ENCODE peak calls at places on chromosomes 3 and 15, in six cellular contexts. One of them, this sample, is unnamed.

GRCh38 chr15:101240364-101240763 is 11.5 kb downstream of the CHSY1 start:
- DNase-seq in stimulated activated CD4-positive, alpha-beta T cell treated with anti-CD3 and anti-CD28 coated beads, TNF-alpha, amount 100 ng/mL, for 24 hours: no peak
- DNase-seq in amniotic epithelial cell: peak
- DNase-seq in Daoy: no peak
- DNase-seq in kidney tubule cell: no peak
- DNase-seq in D721Med: no peak
- DNase-seq in this sample: no peak

GRCh38 chr15:96501362-96501761 is 170.9 kb downstream of the NR2F2 start:
- DNase-seq in stimulated activated CD4-positive, alpha-beta T cell treated with anti-CD3 and anti-CD28 coated beads, TNF-alpha, amount 100 ng/mL, for 24 hours: no peak
- DNase-seq in amniotic epithelial cell: no peak
- DNase-seq in Daoy: no peak
- DNase-seq in kidney tubule cell: no peak
- DNase-seq in D721Med: no peak
- DNase-seq in this sample: no peak

GRCh38 chr15:90320885-90321278 is 31.2 kb upstream of the ZNF774 start:
- DNase-seq in stimulated activated CD4-positive, alpha-beta T cell treated with anti-CD3 and anti-CD28 coated beads, TNF-alpha, amount 100 ng/mL, for 24 hours: no peak
- DNase-seq in amniotic epithelial cell: no peak
- DNase-seq in Daoy: no peak
- DNase-seq in kidney tubule cell: no peak
- DNase-seq in D721Med: no peak
- DNase-seq in this sample: no peak

GRCh38 chr15:101239724-101240136 is 12.1 kb downstream of the CHSY1 start:
- DNase-seq in stimulated activated CD4-positive, alpha-beta T cell treated with anti-CD3 and anti-CD28 coated beads, TNF-alpha, amount 100 ng/mL, for 24 hours: no peak
- DNase-seq in amniotic epithelial cell: no peak
- DNase-seq in Daoy: no peak
- DNase-seq in kidney tubule cell: no peak
- DNase-seq in D721Med: no peak
- DNase-seq in this sample: no peak

GRCh38 chr15:27692438-27692837 is 406.7 kb downstream of the OCA2 start:
- DNase-seq in stimulated activated CD4-positive, alpha-beta T cell treated with anti-CD3 and anti-CD28 coated beads, TNF-alpha, amount 100 ng/mL, for 24 hours: no peak
- DNase-seq in amniotic epithelial cell: no peak
- DNase-seq in Daoy: no peak
- DNase-seq in kidney tubule cell: no peak
- DNase-seq in D721Med: no peak
- DNase-seq in this sample: no peak

GRCh38 chr15:23645379-23646164 is 2.1 kb downstream of the MAGEL2 start:
- DNase-seq in stimulated activated CD4-positive, alpha-beta T cell treated with anti-CD3 and anti-CD28 coated beads, TNF-alpha, amount 100 ng/mL, for 24 hours: no peak
- DNase-seq in amniotic epithelial cell: no peak
- DNase-seq in Daoy: peak
- DNase-seq in kidney tubule cell: no peak
- DNase-seq in D721Med: peak
- DNase-seq in this sample: no peak

GRCh38 chr3:158313344-158313927 is 203.5 kb downstream of the RSRC1 start:
- DNase-seq in stimulated activated CD4-positive, alpha-beta T cell treated with anti-CD3 and anti-CD28 coated beads, TNF-alpha, amount 100 ng/mL, for 24 hours: no peak
- DNase-seq in amniotic epithelial cell: peak
- DNase-seq in Daoy: peak
- DNase-seq in kidney tubule cell: peak
- DNase-seq in D721Med: no peak
- DNase-seq in this sample: no peak

GRCh38 chr3:16372362-16373269 is 107.6 kb downstream of the OXNAD1 start:
- DNase-seq in stimulated activated CD4-positive, alpha-beta T cell treated with anti-CD3 and anti-CD28 coated beads, TNF-alpha, amount 100 ng/mL, for 24 hours: no peak
- DNase-seq in amniotic epithelial cell: peak
- DNase-seq in Daoy: no peak
- DNase-seq in kidney tubule cell: peak
- DNase-seq in D721Med: no peak
- DNase-seq in this sample: no peak

GRCh38 chr3:45647148-45647619 is 42.0 kb upstream of the SACM1L start:
- DNase-seq in stimulated activated CD4-positive, alpha-beta T cell treated with anti-CD3 and anti-CD28 coated beads, TNF-alpha, amount 100 ng/mL, for 24 hours: no peak
- DNase-seq in amniotic epithelial cell: peak
- DNase-seq in Daoy: peak
- DNase-seq in kidney tubule cell: peak
- DNase-seq in D721Med: no peak
- DNase-seq in this sample: no peak

GRCh38 chr15:80199366-80199765 is 46.6 kb downstream of the FAH start:
- DNase-seq in stimulated activated CD4-positive, alpha-beta T cell treated with anti-CD3 and anti-CD28 coated beads, TNF-alpha, amount 100 ng/mL, for 24 hours: no peak
- DNase-seq in amniotic epithelial cell: no peak
- DNase-seq in Daoy: no peak
- DNase-seq in kidney tubule cell: no peak
- DNase-seq in D721Med: no peak
- DNase-seq in this sample: no peak

This sample was measured in NCI-H524 treated with DMSO at 0.1 percent for 48 hours.